ENCODE peak calls at places on chromosomes 16 and 17, in eight cellular contexts. X is left ventricle myocardium inferior, D is upper lobe of left lung, K is AG09319, U is AG04449, T is Peyer's patch, G is Calu3, O is cardiac fibroblast. Y is an unnamed sample.

GRCh38 chr16:12236491-12237030 is 260.0 kb downstream of the SNX29 start:
- DNase-seq in X (no peak), D (no peak), K (no peak), U (no peak), T (no peak), G (no peak), O (no peak), Y (no peak)

GRCh38 chr16:31471241-31471874 is 594 bp upstream of the TGFB1I1 start:
- DNase-seq in X (no peak), D (no peak), K (no peak), U (no peak), T (no peak), G (no peak), O (no peak), Y (no peak)

GRCh38 chr17:35612924-35613521 is 25.9 kb downstream of the AP2B1 start:
- DNase-seq in X (no peak), D (no peak), K (no peak), U (peak), T (peak), G (peak), O (peak), Y (peak)

GRCh38 chr16:50202926-50203624 is 50.0 kb downstream of the TENT4B start:
- DNase-seq in X (no peak), D (no peak), K (peak), U (peak), T (no peak), G (peak), O (peak), Y (peak)

GRCh38 chr17:79226037-79226436 is 151.4 kb downstream of the ENGASE start:
- DNase-seq in X (no peak), D (no peak), K (no peak), U (no peak), T (no peak), G (no peak), O (no peak), Y (no peak)

GRCh38 chr16:75231570-75231969 is 12.8 kb downstream of the CTRB1 start:
- DNase-seq in X (no peak), D (no peak), K (no peak), U (no peak), T (no peak), G (no peak), O (no peak), Y (no peak)

GRCh38 chr16:81437860-81438259 is 6.7 kb upstream of the CMIP start:
- DNase-seq in X (no peak), D (no peak), K (no peak), U (no peak), T (no peak), G (no peak), O (no peak), Y (no peak)

GRCh38 chr16:58027341-58028167 is 2.0 kb downstream of the MMP15 start:
- DNase-seq in X (peak), D (no peak), K (no peak), U (no peak), T (no peak), G (peak), O (no peak), Y (no peak)

GRCh38 chr17:78343433-78344201 is 16.3 kb downstream of the SOCS3 start:
- DNase-seq in X (no peak), D (no peak), K (no peak), U (no peak), T (peak), G (peak), O (no peak), Y (no peak)

GRCh38 chr16:3665508-3665907 is 11.0 kb downstream of the DNASE1 start:
- DNase-seq in X (no peak), D (no peak), K (no peak), U (no peak), T (no peak), G (no peak), O (no peak), Y (no peak)

GRCh38 chr16:52721331-52721730 is 174.4 kb upstream of the TOX3 start:
- DNase-seq in X (no peak), D (no peak), K (no peak), U (no peak), T (no peak), G (no peak), O (no peak), Y (no peak)

GRCh38 chr17:43695968-43696865 is 34.5 kb upstream of the MEOX1 start:
- DNase-seq in X (peak), D (peak), K (no peak), U (no peak), T (no peak), G (no peak), O (peak), Y (peak)

GRCh38 chr16:65468121-65468520 is 346.3 kb upstream of the CDH11 start:
- DNase-seq in X (no peak), D (no peak), K (no peak), U (no peak), T (no peak), G (no peak), O (no peak), Y (no peak)

GRCh38 chr17:8997994-8998628 is 23.2 kb upstream of the NTN1 start:
- DNase-seq in X (peak), D (peak), K (no peak), U (no peak), T (peak), G (peak), O (peak), Y (peak)

GRCh38 chr16:75763250-75763649 is 37.0 kb upstream of the CPHXL start:
- DNase-seq in X (no peak), D (no peak), K (no peak), U (no peak), T (no peak), G (no peak), O (no peak), Y (no peak)

GRCh38 chr17:78745407-78746088 is 36.5 kb downstream of the CYTH1 start:
- DNase-seq in X (no peak), D (peak), K (no peak), U (no peak), T (peak), G (peak), O (peak), Y (peak)

GRCh38 chr16:4372578-4373355 is 1.1 kb downstream of the VASN start:
- DNase-seq in X (peak), D (peak), K (no peak), U (peak), T (no peak), G (peak), O (peak), Y (peak)

GRCh38 chr17:27407916-27408846 is 48.1 kb upstream of the KSR1 start:
- DNase-seq in X (no peak), D (no peak), K (peak), U (no peak), T (no peak), G (no peak), O (peak), Y (peak)

GRCh38 chr17:14299261-14300093 is 1.4 kb upstream of the HS3ST3B1 start:
- DNase-seq in X (no peak), D (peak), K (no peak), U (no peak), T (peak), G (peak), O (peak), Y (peak)

GRCh38 chr16:58426960-58427359 is 34.7 kb downstream of the GINS3 start:
- DNase-seq in X (peak), D (no peak), K (no peak), U (no peak), T (no peak), G (no peak), O (no peak), Y (no peak)

GRCh38 chr16:69424053-69424934 is at the start of gene CYB5B:
- DNase-seq in X (peak), D (peak), K (peak), U (peak), T (peak), G (peak), O (peak), Y (peak)

GRCh38 chr17:77182205-77182604 is 41.4 kb downstream of the SEC14L1 start:
- DNase-seq in X (no peak), D (no peak), K (no peak), U (no peak), T (no peak), G (no peak), O (no peak), Y (peak)

GRCh38 chr16:65763640-65764305 is 602.7 kb upstream of the CDH5 start:
- DNase-seq in X (no peak), D (no peak), K (no peak), U (no peak), T (no peak), G (no peak), O (no peak), Y (no peak)

GRCh38 chr17:65694601-65695000 is 133.2 kb upstream of the AXIN2 start:
- DNase-seq in X (no peak), D (no peak), K (no peak), U (no peak), T (no peak), G (no peak), O (peak), Y (peak)

GRCh38 chr17:64442550-64442971 is 6.4 kb upstream of the MILR1 start:
- DNase-seq in X (no peak), D (peak), K (no peak), U (no peak), T (no peak), G (peak), O (no peak), Y (no peak)

DNA sequence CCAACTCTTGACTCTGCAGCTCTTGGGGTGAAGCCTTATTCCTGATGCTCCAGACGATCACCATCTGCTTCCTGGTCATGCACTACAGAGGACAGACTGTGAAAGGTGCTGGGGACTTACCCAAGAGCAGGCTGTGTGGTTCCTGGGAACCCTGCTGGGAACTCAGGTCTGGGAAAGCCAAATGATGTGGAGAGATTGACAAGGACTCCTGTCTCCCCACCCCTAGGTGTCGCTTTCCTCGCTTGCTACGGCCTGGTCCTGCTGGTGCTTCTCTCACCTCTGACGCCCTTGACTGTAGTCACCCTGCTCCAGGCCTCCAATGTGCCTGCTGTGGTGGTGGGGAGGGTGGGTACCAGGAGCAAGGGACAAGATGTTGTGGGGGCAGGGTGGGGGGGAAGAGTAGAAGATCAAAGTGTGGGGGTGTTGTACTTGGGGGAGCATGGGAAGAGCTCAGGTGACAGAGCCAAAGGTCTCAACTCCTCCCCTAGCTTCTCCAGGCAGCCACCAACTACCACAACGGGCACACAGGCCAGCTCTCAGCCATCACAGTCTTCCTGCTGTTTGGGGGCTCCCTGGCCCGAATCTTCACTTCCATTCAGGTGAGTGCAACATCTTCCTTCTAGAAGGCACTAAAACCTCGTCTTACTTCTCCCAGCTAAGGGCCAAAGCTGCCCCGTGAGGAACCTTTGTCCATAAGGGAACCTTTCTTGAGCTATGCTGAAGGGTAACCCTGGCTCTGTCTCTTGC is 3.0 kb downstream of the SOX15 start:
- DNase-seq in X (no peak), D (no peak), K (no peak), U (no peak), T (no peak), G (peak), O (no peak), Y (no peak)
- TF ChIP-seq CTCF in X (peak), D (no peak), K (no peak), U (peak), T (peak), G (peak), O (peak), Y (peak)

GRCh38 chr16:20956319-20956718 is 55.7 kb downstream of the LYRM1 start:
- DNase-seq in X (no peak), D (no peak), K (no peak), U (peak), T (no peak), G (no peak), O (peak), Y (peak)
- TF ChIP-seq CTCF in X (no peak), D (no peak), K (no peak), U (no peak), T (no peak), G (no peak), O (no peak), Y (no peak)

GRCh38 chr16:68233835-68234187 is 2.1 kb downstream of the ESRP2 start:
- DNase-seq in X (no peak), D (no peak), K (no peak), U (no peak), T (no peak), G (no peak), O (no peak), Y (no peak)

GRCh38 chr16:68234188-68235104 is 1.5 kb downstream of the ESRP2 start:
- DNase-seq in X (no peak), D (peak), K (no peak), U (no peak), T (no peak), G (peak), O (no peak), Y (no peak)

GRCh38 chr16:68235882-68236803 is at the start of gene ESRP2:
- DNase-seq in X (no peak), D (peak), K (no peak), U (no peak), T (peak), G (peak), O (no peak), Y (no peak)

GRCh38 chr16:68236804-68237242 is 896 bp upstream of the ESRP2 start:
- DNase-seq in X (no peak), D (peak), K (no peak), U (no peak), T (no peak), G (peak), O (no peak), Y (no peak)

GRCh38 chr16:68235105-68235881 is 634 bp downstream of the ESRP2 start:
- DNase-seq in X (no peak), D (peak), K (no peak), U (no peak), T (no peak), G (peak), O (no peak), Y (no peak)
- TF ChIP-seq CTCF in X (no peak), D (no peak), K (no peak), U (no peak), T (peak), G (no peak), O (no peak), Y (no peak)

GRCh38 chr16:88901718-88902337 is 35.4 kb upstream of the PABPN1L start:
- DNase-seq in X (no peak), D (no peak), K (no peak), U (no peak), T (no peak), G (peak), O (no peak), Y (no peak)
- TF ChIP-seq CTCF in X (no peak), D (no peak), K (no peak), U (no peak), T (no peak), G (no peak), O (no peak), Y (no peak)

GRCh38 chr17:21249086-21249795 is 4.0 kb downstream of the NATD1 start:
- DNase-seq in X (no peak), D (no peak), K (no peak), U (no peak), T (no peak), G (no peak), O (no peak), Y (no peak)

GRCh38 chr17:21250719-21251305 is 2.4 kb downstream of the NATD1 start:
- DNase-seq in X (no peak), D (no peak), K (no peak), U (no peak), T (no peak), G (no peak), O (no peak), Y (no peak)

GRCh38 chr17:21248495-21248894 is 4.7 kb downstream of the NATD1 start:
- DNase-seq in X (no peak), D (no peak), K (no peak), U (no peak), T (no peak), G (no peak), O (no peak), Y (no peak)

GRCh38 chr17:21251611-21252010 is 1.6 kb downstream of the NATD1 start:
- DNase-seq in X (no peak), D (no peak), K (no peak), U (no peak), T (no peak), G (no peak), O (no peak), Y (no peak)

DNA sequence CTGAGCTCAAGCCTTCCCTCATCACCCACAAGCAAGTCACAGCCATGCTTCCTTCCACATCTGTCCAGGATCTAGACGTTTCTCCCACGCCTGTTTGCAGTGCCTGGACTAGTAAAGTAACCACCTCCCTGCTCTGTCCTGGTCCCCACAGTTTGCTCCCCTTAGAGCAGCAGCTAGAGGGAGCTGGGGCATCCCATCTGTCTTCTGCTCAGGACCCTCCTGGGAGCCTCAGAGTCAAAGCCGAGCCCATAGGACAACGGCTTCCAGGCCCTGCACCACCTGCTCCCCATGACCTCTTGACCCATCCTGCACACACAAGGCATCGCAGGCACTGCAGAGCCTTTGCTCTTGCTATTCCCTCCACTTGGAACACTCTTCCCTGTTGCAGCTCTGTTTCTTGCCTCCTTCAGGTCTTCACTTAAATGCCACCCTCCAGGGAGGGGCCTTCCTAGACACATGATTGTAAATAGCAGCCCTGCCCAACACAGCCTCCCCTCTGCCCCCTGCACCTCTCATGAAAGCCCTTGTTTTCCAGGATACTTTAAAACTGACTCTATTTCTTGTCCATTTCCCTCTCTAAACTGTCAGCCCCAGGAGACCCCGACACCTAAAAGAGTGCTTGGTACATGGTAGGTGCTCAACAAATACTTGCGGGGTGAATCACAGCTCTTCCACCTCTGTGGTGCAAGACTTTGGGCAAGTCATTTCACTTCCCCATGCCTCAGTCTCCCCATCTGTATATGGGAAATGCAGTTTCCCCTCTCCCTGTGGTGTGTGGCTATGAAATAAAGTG is 3.1 kb downstream of the NATD1 start:
- DNase-seq in X (no peak), D (no peak), K (no peak), U (no peak), T (no peak), G (no peak), O (no peak), Y (no peak)
- TF ChIP-seq CTCF in X (no peak), D (no peak), K (no peak), U (no peak), T (no peak), G (no peak), O (no peak), Y (no peak)

DNA sequence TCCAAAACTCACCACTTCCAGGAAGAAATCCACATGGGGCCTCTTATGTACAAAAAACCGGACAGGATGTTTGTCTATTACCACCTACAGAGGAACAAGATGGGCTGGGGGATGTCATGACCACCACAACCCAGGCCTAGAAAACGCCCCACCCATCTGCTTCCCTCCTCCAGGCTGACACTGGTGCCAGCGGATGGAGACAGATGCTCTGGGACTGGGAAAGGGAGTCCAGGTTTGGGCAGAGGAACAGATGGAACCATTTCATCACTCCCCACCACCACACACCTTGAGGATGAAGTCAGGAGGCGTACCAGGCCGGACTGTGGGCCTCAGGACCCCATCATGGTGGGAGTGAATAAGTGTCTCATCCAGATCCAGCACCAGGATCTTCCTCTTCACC is 4.5 kb upstream of the GABARAP start:
- DNase-seq in X (no peak), D (no peak), K (no peak), U (no peak), T (no peak), G (no peak), O (no peak), Y (no peak)
- TF ChIP-seq CTCF in X (no peak), D (no peak), K (no peak), U (no peak), T (no peak), G (no peak), O (no peak), Y (no peak)

GRCh38 chr17:81825841-81826471 is 7.1 kb downstream of the MCRIP1 start:
- DNase-seq in X (no peak), D (no peak), K (no peak), U (no peak), T (no peak), G (no peak), O (no peak), Y (no peak)
- TF ChIP-seq CTCF in X (no peak), D (no peak), K (no peak), U (no peak), T (no peak), G (no peak), O (no peak), Y (no peak)

Y was measured in fibroblast of pulmonary artery.